ENCODE peak calls at places on chromosome 4, in seven cellular contexts. D is substantia nigra, E is GOT3, X is small intestine, C is NCI-H1092 treated with DMSO at 0.1 percent for 48 hours, Y is heart left ventricle, J is amniotic stem cell. M is an unnamed sample.

GRCh38 chr4:57763070-57763469 is 652.9 kb upstream of the IGFBP7 start:
- DNase-seq in D (no peak), E (no peak), X (no peak), C (no peak), Y (no peak), J (no peak), M (no peak)

GRCh38 chr4:183797041-183797444 is 108.1 kb upstream of the STOX2 start:
- DNase-seq in D (no peak), E (no peak), X (no peak), C (no peak), Y (peak), J (no peak), M (peak)

GRCh38 chr4:7052923-7053715 is 9.9 kb downstream of the TADA2B start:
- DNase-seq in D (peak), E (no peak), X (no peak), C (no peak), Y (no peak), J (no peak), M (no peak)

GRCh38 chr4:155085843-155086530 is 122.4 kb upstream of the NPY2R start:
- DNase-seq in D (no peak), E (no peak), X (no peak), C (no peak), Y (no peak), J (no peak), M (no peak)

GRCh38 chr4:123162859-123163258 is 233.7 kb upstream of the SPRY1 start:
- DNase-seq in D (no peak), E (no peak), X (peak), C (no peak), Y (no peak), J (no peak), M (no peak)

GRCh38 chr4:159455675-159456235 is 352.9 kb downstream of the RAPGEF2 start:
- DNase-seq in D (peak), E (no peak), X (peak), C (peak), Y (no peak), J (peak), M (peak)

GRCh38 chr4:54067163-54067562 is 2.8 kb upstream of the CHIC2 start:
- DNase-seq in D (no peak), E (no peak), X (peak), C (no peak), Y (peak), J (no peak), M (no peak)

GRCh38 chr4:152970102-152970820 is 34.1 kb downstream of the FHDC1 start:
- DNase-seq in D (no peak), E (no peak), X (peak), C (no peak), Y (no peak), J (peak), M (no peak)

GRCh38 chr4:79576480-79576803 is 168.4 kb upstream of the GK2 start:
- DNase-seq in D (no peak), E (no peak), X (peak), C (peak), Y (no peak), J (peak), M (peak)

GRCh38 chr4:108559911-108560310 is 60.5 kb upstream of the RPL34 start:
- DNase-seq in D (peak), E (no peak), X (no peak), C (no peak), Y (no peak), J (no peak), M (no peak)

GRCh38 chr4:151921371-151921770 is 160.6 kb upstream of the GATB start:
- DNase-seq in D (no peak), E (no peak), X (no peak), C (no peak), Y (no peak), J (no peak), M (no peak)

GRCh38 chr4:72984351-72984750 is 85.2 kb downstream of the COX18 start:
- DNase-seq in D (no peak), E (no peak), X (no peak), C (no peak), Y (no peak), J (no peak), M (no peak)

GRCh38 chr4:18020145-18020670 is 1.3 kb downstream of the LCORL start:
- DNase-seq in D (peak), E (no peak), X (peak), C (peak), Y (no peak), J (no peak), M (no peak)

GRCh38 chr4:123411514-123411913 is 14.9 kb downstream of the SPRY1 start:
- DNase-seq in D (no peak), E (no peak), X (no peak), C (no peak), Y (no peak), J (no peak), M (no peak)

GRCh38 chr4:52250124-52250523 is 199.0 kb downstream of the SPATA18 start:
- DNase-seq in D (no peak), E (no peak), X (no peak), C (peak), Y (peak), J (no peak), M (peak)

GRCh38 chr4:153766758-153767157 is 6.9 kb upstream of the RNF175 start:
- DNase-seq in D (no peak), E (no peak), X (no peak), C (no peak), Y (no peak), J (no peak), M (no peak)

M was measured in NCI-H345.